ENCODE peak calls at places on chromosomes 16 and 17, in five cellular contexts. P, W, V, U and T are unnamed samples. For H3K4me1 and H3K27me3, the result is how much of the 10 kb centered on the place peaks cover.

GRCh38 chr16:67028167-67028554 is 788 bp upstream of the CBFB start:
- DNase-seq in W (no peak), V (no peak), U (no peak), P (no peak), T (no peak)

GRCh38 chr16:56965939-56966515 is 4.3 kb downstream of the CETP start:
- DNase-seq in P (no peak), W (no peak), V (no peak), U (no peak), T (no peak)

GRCh38 chr16:17474037-17474436 is 3.3 kb upstream of the XYLT1 start:
- DNase-seq in P (no peak), W (no peak), V (no peak), U (peak), T (no peak)

GRCh38 chr16:64983983-64984382 is 137.9 kb downstream of the CDH11 start:
- DNase-seq in W (peak), P (peak), U (peak), V (no peak), T (no peak)

GRCh38 chr16:7763111-7763510 is 430.5 kb downstream of the RBFOX1 start:
- DNase-seq in W (no peak), U (no peak), V (no peak), P (no peak), T (no peak)

GRCh38 chr17:65085397-65085796 is 28.9 kb upstream of the GNA13 start:
- DNase-seq in P (no peak), U (no peak), V (no peak), W (no peak), T (no peak)

GRCh38 chr16:78460428-78460827 is 361.0 kb downstream of the WWOX start:
- DNase-seq in V (no peak), U (no peak), P (no peak), W (no peak), T (no peak)

GRCh38 chr16:23785842-23786241 is 31.0 kb downstream of the CHP2 start:
- DNase-seq in V (no peak), W (no peak), U (no peak), P (no peak), T (no peak)

GRCh38 chr17:66676421-66676820 is 158.5 kb upstream of the CACNG5 start:
- DNase-seq in V (peak), U (no peak), W (peak), P (no peak), T (peak)

GRCh38 chr17:55903028-55903690 is 152.3 kb downstream of the PCTP start:
- DNase-seq in V (no peak), P (no peak), U (no peak), W (no peak), T (no peak)

GRCh38 chr17:50511058-50511457 is 2.8 kb downstream of the MYCBPAP start:
- DNase-seq in P (no peak), V (no peak), W (no peak), U (no peak), T (no peak)

GRCh38 chr17:78879679-78880186 is 23.3 kb downstream of the CEP295NL start:
- DNase-seq in P (peak), U (peak), V (no peak), W (peak), T (peak)

GRCh38 chr17:42653179-42654124 is 5.6 kb upstream of the TUBG2 start:
- DNase-seq in V (no peak), W (no peak), U (peak), P (peak), T (no peak)

GRCh38 chr17:50117202-50118040 is 12.5 kb downstream of the SAMD14 start:
- DNase-seq in U (peak), W (peak), V (peak), P (no peak), T (peak)

GRCh38 chr16:51822471-51822870 is 671.4 kb upstream of the SALL1 start:
- DNase-seq in P (no peak), U (no peak), V (no peak), W (no peak), T (no peak)

GRCh38 chr17:72471296-72471695 is 350.5 kb downstream of the SOX9 start:
- DNase-seq in W (no peak), V (no peak), U (no peak), P (no peak), T (no peak)
- H3K4me1 ChIP-seq in W (under half), V (under half), U (under half), P (under half), T (under half)

GRCh38 chr17:32533296-32533695 is 46.5 kb downstream of the CDK5R1 start:
- DNase-seq in V (no peak), W (no peak), P (no peak), U (no peak), T (no peak)

GRCh38 chr17:32541640-32542039 is 54.8 kb downstream of the CDK5R1 start:
- DNase-seq in W (no peak), V (no peak), U (no peak), P (no peak), T (no peak)

DNA sequence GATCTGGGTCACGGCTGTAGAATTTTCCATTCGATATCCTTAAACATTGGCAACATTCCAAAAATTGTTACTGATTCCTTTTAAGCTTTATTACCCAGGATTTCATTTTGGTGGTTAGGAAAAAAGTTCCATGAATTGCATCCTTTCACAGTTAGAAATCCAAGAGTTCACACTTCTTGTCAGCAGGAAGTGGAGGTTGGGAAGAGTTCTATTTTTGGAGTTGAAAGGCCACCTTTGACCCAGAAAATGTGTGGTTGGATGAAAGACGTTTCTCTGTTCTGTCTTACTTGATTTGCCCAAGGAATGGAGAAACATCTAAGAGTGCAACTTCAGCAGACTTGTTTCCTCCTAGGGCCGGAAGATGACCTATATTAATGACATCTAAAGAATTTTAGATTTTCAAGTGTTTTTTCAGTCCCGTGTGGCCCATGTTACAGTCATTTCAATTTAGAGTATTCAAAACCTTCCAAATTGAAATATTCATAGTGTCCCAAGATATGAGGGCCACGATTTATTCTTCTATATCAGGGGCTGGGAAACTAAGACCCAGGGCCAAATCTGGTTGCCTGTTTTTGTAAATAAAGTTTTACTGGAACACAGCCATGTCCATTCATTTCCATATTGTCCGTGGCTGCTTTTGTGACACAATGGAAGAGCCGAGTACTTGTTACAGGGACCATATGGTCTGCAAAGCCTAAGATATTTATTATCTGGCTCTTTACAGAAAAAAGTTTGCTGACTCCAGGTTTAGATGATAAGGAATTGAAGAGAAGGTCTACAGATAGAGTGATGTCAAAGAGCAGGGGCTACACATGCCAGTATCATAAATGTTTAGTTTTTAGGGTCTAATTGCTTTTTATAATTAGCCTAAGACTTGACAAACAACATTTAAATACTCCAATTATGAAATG is 50.2 kb downstream of the CDK5R1 start:
- DNase-seq in W (no peak), V (no peak), P (no peak), U (no peak), T (no peak)
- H3K27me3 ChIP-seq in W (under half), V (under half), P (under half), U (under half), T (under half)

DNA sequence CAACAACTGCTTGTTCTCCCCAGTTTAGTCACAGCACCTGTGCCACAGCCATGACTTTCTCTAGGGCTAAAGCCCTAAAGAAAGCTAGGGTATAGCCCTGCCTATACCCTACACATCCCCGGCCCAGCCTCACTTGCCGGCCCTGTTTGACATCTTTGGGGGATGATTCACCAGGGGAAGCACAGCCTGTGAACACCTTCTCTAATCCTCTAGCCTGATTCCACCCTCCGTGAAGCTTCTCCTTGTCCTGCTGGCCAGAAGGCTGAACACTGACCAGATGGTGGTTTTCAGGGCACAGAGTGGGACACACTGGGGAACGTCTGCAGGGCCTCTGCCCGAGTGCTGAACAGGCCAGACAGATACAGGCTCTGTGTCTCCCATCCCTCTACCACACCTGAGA is 6.0 kb downstream of the CLEC16A start:
- DNase-seq in W (peak), V (no peak), P (no peak), U (no peak), T (peak)
- TF ChIP-seq CTCF in W (no peak), V (no peak), P (no peak), U (no peak), T (no peak)

GRCh38 chr17:80264793-80265075 is 4.1 kb downstream of the RNF213 start:
- DNase-seq in P (no peak), U (no peak), V (no peak), W (no peak), T (no peak)

GRCh38 chr17:80267391-80267790 is 6.7 kb downstream of the RNF213 start:
- DNase-seq in W (no peak), U (no peak), V (no peak), P (no peak), T (no peak)

GRCh38 chr17:80264048-80264792 is 3.6 kb downstream of the RNF213 start:
- DNase-seq in P (no peak), W (no peak), V (peak), U (no peak), T (peak)

GRCh38 chr17:80263253-80264047 is 2.8 kb downstream of the RNF213 start:
- DNase-seq in U (peak), P (peak), W (peak), V (peak), T (peak)

GRCh38 chr17:80265205-80266068 is 4.8 kb downstream of the RNF213 start:
- DNase-seq in W (no peak), U (no peak), V (no peak), P (no peak), T (peak)
- H3K4me1 ChIP-seq in W (under half), U (under half), V (under half), P (under half), T (under half)

GRCh38 chr17:39212200-39212810 is 12.2 kb downstream of the RPL19 start:
- DNase-seq in U (no peak), W (no peak), P (no peak), V (no peak), T (no peak)
- H3K27me3 ChIP-seq in U (under half), W (under half), P (under half), V (under half), T (under half)

GRCh38 chr16:20191566-20191965 is 117.9 kb upstream of the GPR139 start:
- DNase-seq in P (no peak), W (no peak), U (no peak), V (no peak), T (no peak)

DNA sequence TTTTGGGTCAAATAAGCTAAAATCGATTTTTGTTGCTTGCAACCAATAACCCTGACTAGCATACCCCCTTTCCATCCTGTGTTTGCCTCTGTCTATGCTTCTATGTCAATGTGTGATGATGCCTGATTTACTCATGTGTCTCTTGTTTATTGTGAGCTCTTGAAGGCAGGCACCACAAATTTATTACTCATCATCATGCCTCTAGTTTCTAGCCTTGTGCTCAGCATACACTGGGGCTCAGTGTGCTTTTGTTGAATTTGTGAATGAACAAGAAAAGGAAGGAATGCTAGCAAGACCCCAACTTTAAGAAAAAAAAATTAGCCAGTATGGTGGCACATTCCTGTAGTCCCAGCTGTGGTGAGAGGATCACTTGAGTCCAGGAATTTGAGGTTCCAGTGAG is 119.1 kb upstream of the GPR139 start:
- DNase-seq in P (no peak), U (no peak), W (no peak), V (no peak), T (no peak)
- TF ChIP-seq CTCF in P (no peak), U (no peak), W (no peak), V (no peak), T (no peak)

GRCh38 chr16:48607056-48607825 is 2.7 kb downstream of the N4BP1 start:
- DNase-seq in W (peak), V (peak), P (no peak), U (no peak), T (no peak)

GRCh38 chr16:48608452-48608851 is 1.5 kb downstream of the N4BP1 start:
- DNase-seq in U (no peak), W (peak), V (no peak), P (no peak), T (no peak)

GRCh38 chr16:48609453-48610023 is 442 bp downstream of the N4BP1 start:
- DNase-seq in P (peak), U (no peak), V (peak), W (peak), T (peak)

GRCh38 chr16:48611329-48612137 is 1.6 kb upstream of the N4BP1 start:
- DNase-seq in W (peak), P (no peak), U (no peak), V (peak), T (no peak)

DNA sequence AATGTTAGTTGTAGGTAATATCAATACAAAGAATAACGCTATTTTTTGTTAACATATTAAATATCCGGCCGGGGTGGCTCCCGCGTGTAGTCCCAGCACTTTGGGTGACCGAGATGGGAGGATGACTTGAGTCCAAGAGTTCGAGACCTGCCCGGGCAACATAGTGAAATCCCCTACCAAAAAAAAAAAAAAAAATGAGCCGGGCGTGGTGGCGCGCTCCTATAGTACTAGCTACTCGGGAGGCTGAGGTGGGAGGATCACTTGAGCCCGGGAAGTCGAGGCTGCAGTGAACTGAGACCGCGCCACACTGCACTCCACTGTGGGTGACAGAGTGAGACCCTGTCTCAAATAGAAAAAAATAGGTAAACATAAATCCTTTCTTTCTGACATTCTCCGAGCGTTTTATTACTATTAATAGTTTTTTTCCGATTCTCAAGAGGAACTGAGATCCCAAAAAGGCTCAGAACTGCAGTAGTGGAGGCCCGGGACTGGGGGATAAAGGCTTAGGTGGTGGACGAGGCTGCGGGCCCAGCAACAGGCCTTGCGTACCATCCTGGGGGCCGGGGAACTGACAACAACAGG is 1.0 kb downstream of the N4BP1 start:
- DNase-seq in U (no peak), W (no peak), V (peak), P (no peak), T (no peak)
- H3K4me1 ChIP-seq in U (under half), W (half or more), V (under half), P (half or more), T (half or more)